ENCODE peak calls at places on chromosome 12, in nine cellular contexts. P is RWPE2, A is heart right ventricle, D is astrocyte of the cerebellum, W is astrocyte of the spinal cord, G is body of pancreas, X is cardiac fibroblast, V is lower leg skin, K is tibial artery. I is an unnamed sample.

GRCh38 chr12:15684896-15685658 is 104.1 kb downstream of the EPS8 start:
- DNase-seq in P (no peak), A (no peak), D (no peak), W (no peak), G (no peak), X (no peak), V (no peak), K (no peak), I (no peak)

GRCh38 chr12:121128908-121129704 is 3.6 kb upstream of the P2RX7 start:
- DNase-seq in P (no peak), A (peak; percentile 88), D (no peak), W (peak; percentile 10), G (peak; percentile 63), X (peak; percentile 45), V (peak; percentile 81), K (peak; percentile 87), I (peak; percentile 62)

GRCh38 chr12:117551698-117552097 is 190.3 kb upstream of the NOS1 start:
- DNase-seq in P (no peak), A (no peak), D (no peak), W (no peak), G (no peak), X (no peak), V (no peak), K (no peak), I (no peak)

GRCh38 chr12:53478865-53479264 is 20.4 kb downstream of the MAP3K12 start:
- DNase-seq in P (no peak), A (no peak), D (no peak), W (no peak), G (no peak), X (peak; percentile 58), V (no peak), K (no peak), I (no peak)

GRCh38 chr12:111451649-111452129 is 46.0 kb downstream of the SH2B3 start:
- DNase-seq in P (no peak), A (no peak), D (no peak), W (peak; percentile 62), G (no peak), X (peak; percentile 72), V (no peak), K (no peak), I (peak; percentile 71)

GRCh38 chr12:132084681-132085635 is 59.2 kb downstream of the DDX51 start:
- DNase-seq in P (no peak), A (peak; percentile 73), D (peak; percentile 13), W (peak; percentile 31), G (peak; percentile 58), X (peak; percentile 52), V (peak; percentile 35), K (peak; percentile 54), I (peak; percentile 52)

GRCh38 chr12:2498961-2499500 is 295.7 kb upstream of the FKBP4 start:
- DNase-seq in P (no peak), A (no peak), D (no peak), W (no peak), G (no peak), X (no peak), V (no peak), K (no peak), I (no peak)

GRCh38 chr12:91142184-91142583 is 30.9 kb upstream of the LUM start:
- DNase-seq in P (no peak), A (peak; percentile 11), D (no peak), W (no peak), G (no peak), X (peak; percentile 60), V (no peak), K (no peak), I (peak; percentile 87)

GRCh38 chr12:100461330-100461973 is 12.2 kb upstream of the NR1H4 start:
- DNase-seq in P (no peak), A (no peak), D (no peak), W (no peak), G (no peak), X (no peak), V (no peak), K (no peak), I (no peak)

DNA sequence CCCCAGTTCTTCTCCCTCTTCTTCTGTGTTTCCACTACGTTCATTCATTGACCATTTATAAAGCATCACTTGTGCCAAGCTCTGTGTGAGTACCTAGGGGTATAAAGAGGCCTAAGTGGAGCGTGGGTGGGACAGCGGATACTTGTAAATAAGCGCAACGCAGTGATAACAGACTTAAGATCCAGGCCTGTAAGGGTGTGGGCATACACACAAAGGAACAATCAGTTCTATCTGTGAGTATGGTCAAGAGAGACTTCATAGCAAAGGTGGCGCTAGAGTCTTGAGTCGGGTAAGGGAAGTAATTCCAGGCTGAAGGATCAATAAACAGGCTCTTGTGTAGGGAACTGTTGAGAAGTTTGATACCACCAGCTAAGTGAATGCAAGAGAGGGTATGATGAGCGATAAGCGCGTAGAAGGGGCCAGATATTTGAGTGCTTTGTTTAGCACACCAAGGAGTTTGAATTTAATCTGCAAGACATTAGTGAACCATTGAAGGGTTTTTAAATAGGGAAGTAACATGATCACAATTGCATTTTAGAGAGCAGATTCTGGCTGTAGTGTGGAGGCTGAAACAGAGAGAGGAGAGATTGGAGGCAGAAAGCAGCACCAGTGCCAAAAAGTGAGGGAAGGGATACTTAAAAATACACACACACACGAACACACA is 1.0 kb upstream of the GXYLT1 start:
- DNase-seq in P (no peak), A (no peak), D (no peak), W (no peak), G (no peak), X (no peak), V (no peak), K (no peak), I (no peak)
- TF ChIP-seq CTCF in P (no peak), A (no peak), D (no peak), W (no peak), G (no peak), X (no peak), V (no peak), K (no peak), I (no peak)

GRCh38 chr12:50050410-50051280 is 6.8 kb upstream of the ASIC1 start:
- DNase-seq in P (peak; percentile 36), A (peak; percentile 41), D (no peak), W (peak; percentile 12), G (peak; percentile 30), X (peak; percentile 66), V (peak; percentile 41), K (peak; percentile 83), I (peak; percentile 90)
- H3K4me3 ChIP-seq in P (no peak overlapping the region), A (peak overlapping the region; percentile 45), D (peak overlapping the region; percentile 12), W (peak overlapping the region; percentile 17), G (no peak overlapping the region), X (peak overlapping the region; percentile 23), V (no peak overlapping the region), K (peak overlapping the region; percentile 32), I (peak overlapping the region; percentile 19)

GRCh38 chr12:31599053-31599452 is 8.1 kb upstream of the DENND5B start:
- DNase-seq in P (no peak), A (no peak), D (no peak), W (no peak), G (no peak), X (no peak), V (no peak), K (no peak), I (no peak)

GRCh38 chr12:31597066-31597465 is 6.1 kb upstream of the DENND5B start:
- DNase-seq in P (no peak), A (no peak), D (no peak), W (no peak), G (no peak), X (no peak), V (no peak), K (no peak), I (no peak)

GRCh38 chr12:31600764-31601163 is 9.8 kb upstream of the DENND5B start:
- DNase-seq in P (no peak), A (no peak), D (no peak), W (no peak), G (no peak), X (no peak), V (no peak), K (no peak), I (peak; percentile 14)

GRCh38 chr12:31603546-31604009 is 12.6 kb upstream of the DENND5B start:
- DNase-seq in P (no peak), A (no peak), D (no peak), W (no peak), G (no peak), X (no peak), V (no peak), K (no peak), I (no peak)

DNA sequence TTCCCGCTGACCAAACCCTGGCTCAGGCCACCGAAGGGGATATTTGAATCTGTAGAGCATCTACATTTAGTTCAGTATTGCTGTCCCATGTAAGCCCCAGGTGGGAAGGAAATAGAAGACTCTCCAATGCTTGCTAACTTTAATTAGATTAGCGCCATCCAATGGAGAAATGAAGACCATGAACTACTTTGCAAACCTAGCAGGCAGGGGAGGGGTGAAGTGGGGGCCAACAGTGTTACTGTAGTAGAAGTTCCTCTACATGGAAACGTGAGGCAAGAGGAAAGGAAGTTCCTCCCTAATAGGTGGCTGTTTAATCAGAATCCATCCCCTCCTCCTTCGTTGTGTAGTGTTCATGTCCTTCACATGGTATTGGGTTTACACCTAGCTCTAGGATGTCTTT is 9.3 kb upstream of the DENND5B start:
- DNase-seq in P (no peak), A (no peak), D (no peak), W (no peak), G (no peak), X (no peak), V (no peak), K (no peak), I (no peak)
- TF ChIP-seq CTCF in P (no peak), A (no peak), D (no peak), W (no peak), G (no peak), X (no peak), V (no peak), K (no peak), I (no peak)

GRCh38 chr12:6964605-6965025 is 5.8 kb downstream of the PHB2 start:
- DNase-seq in P (no peak), A (no peak), D (no peak), W (no peak), G (no peak), X (no peak), V (no peak), K (no peak), I (no peak)

GRCh38 chr12:6963741-6964446 is 6.6 kb downstream of the PHB2 start:
- DNase-seq in P (peak; percentile 60), A (no peak), D (no peak), W (no peak), G (peak; percentile 60), X (no peak), V (no peak), K (peak; percentile 19), I (no peak)

GRCh38 chr12:6965714-6966113 is 4.8 kb downstream of the PHB2 start:
- DNase-seq in P (no peak), A (no peak), D (no peak), W (no peak), G (no peak), X (no peak), V (no peak), K (no peak), I (no peak)

GRCh38 chr12:6966351-6966750 is 4.1 kb downstream of the PHB2 start:
- DNase-seq in P (no peak), A (no peak), D (no peak), W (no peak), G (no peak), X (no peak), V (no peak), K (no peak), I (no peak)

DNA sequence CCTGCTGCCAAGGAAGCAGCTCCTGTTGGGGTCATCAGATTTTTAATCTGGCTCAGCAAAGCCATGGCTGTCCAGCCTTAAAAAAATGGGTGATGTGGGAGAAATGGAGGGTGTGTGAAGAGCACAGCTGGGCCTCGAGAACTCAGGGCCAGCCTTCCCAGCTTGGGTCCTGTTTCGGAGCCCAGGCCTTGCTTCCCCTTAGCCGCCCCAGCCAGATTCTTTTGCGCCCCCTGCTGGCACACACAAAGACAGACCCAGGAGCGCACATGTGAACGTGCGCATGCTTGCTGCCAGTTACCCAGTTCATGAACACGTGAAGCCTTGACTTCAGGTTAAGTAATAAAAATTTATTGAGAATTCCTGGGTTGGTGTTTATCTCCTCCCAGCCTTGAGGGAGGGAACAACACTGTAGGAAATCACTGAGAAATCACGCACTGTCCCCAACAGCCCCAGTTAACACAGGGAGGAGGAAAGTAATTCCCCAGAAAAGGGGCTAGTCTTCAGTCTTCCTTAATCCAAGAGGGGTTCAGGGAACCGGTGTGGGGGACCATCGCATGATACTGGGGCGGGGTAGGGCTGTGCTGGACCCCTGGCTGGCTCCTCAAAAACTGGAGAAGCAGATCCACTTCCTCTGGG is 5.3 kb downstream of the PHB2 start:
- DNase-seq in P (peak; percentile 85), A (peak; percentile 90), D (peak; percentile 69), W (peak; percentile 85), G (peak; percentile 95), X (peak; percentile 91), V (peak; percentile 85), K (peak; percentile 76), I (peak; percentile 89)
- H3K4me3 ChIP-seq in P (peak overlapping the region; percentile 95), A (no peak overlapping the region), D (no peak overlapping the region), W (no peak overlapping the region), G (no peak overlapping the region), X (no peak overlapping the region), V (no peak overlapping the region), K (no peak overlapping the region), I (no peak overlapping the region)